ENCODE peak calls at places on chromosome 7, in eight cellular contexts. One of them, this sample, is unnamed.
A peak's percentile ranks its signal among the peaks of the same experiment; 100 is the strongest.

GRCh38 chr7:80498481-80499349 is 13.1 kb downstream of the GNAT3 start:
- DNase-seq in stromal cell of bone marrow: peak; percentile 34
- DNase-seq in fibroblast of gingiva: no peak
- DNase-seq in fibroblast of villous mesenchyme: peak; percentile 52
- DNase-seq in lung microvascular endothelial cell: peak; percentile 89
- DNase-seq in cerebellar cortex: no peak
- DNase-seq in left kidney: no peak
- DNase-seq in brain microvascular endothelial cell: peak; percentile 65
- DNase-seq in this sample: no peak

GRCh38 chr7:127396184-127396583 is 3.7 kb upstream of the ZNF800 start:
- DNase-seq in stromal cell of bone marrow: no peak
- DNase-seq in fibroblast of gingiva: no peak
- DNase-seq in fibroblast of villous mesenchyme: peak; percentile 7
- DNase-seq in lung microvascular endothelial cell: no peak
- DNase-seq in cerebellar cortex: no peak
- DNase-seq in left kidney: no peak
- DNase-seq in brain microvascular endothelial cell: no peak
- DNase-seq in this sample: no peak

GRCh38 chr7:74454948-74455804 is 1.5 kb downstream of the GTF2IRD1 start:
- DNase-seq in stromal cell of bone marrow: no peak
- DNase-seq in fibroblast of gingiva: peak; percentile 36
- DNase-seq in fibroblast of villous mesenchyme: no peak
- DNase-seq in lung microvascular endothelial cell: no peak
- DNase-seq in cerebellar cortex: peak; percentile 35
- DNase-seq in left kidney: peak; percentile 69
- DNase-seq in brain microvascular endothelial cell: no peak
- DNase-seq in this sample: peak; percentile 21

GRCh38 chr7:70752794-70753241 is 379.1 kb upstream of the GALNT17 start:
- DNase-seq in stromal cell of bone marrow: no peak
- DNase-seq in fibroblast of gingiva: no peak
- DNase-seq in fibroblast of villous mesenchyme: peak; percentile 53
- DNase-seq in lung microvascular endothelial cell: no peak
- DNase-seq in cerebellar cortex: no peak
- DNase-seq in left kidney: no peak
- DNase-seq in brain microvascular endothelial cell: peak; percentile 18
- DNase-seq in this sample: peak; percentile 5

GRCh38 chr7:112497481-112497880 is 16.7 kb downstream of the LSMEM1 start:
- DNase-seq in stromal cell of bone marrow: no peak
- DNase-seq in fibroblast of gingiva: no peak
- DNase-seq in fibroblast of villous mesenchyme: no peak
- DNase-seq in lung microvascular endothelial cell: no peak
- DNase-seq in cerebellar cortex: no peak
- DNase-seq in left kidney: no peak
- DNase-seq in brain microvascular endothelial cell: no peak
- DNase-seq in this sample: no peak

GRCh38 chr7:4996696-4997222 is 37.8 kb upstream of the MMD2 start:
- DNase-seq in stromal cell of bone marrow: no peak
- DNase-seq in fibroblast of gingiva: no peak
- DNase-seq in fibroblast of villous mesenchyme: no peak
- DNase-seq in lung microvascular endothelial cell: no peak
- DNase-seq in cerebellar cortex: no peak
- DNase-seq in left kidney: no peak
- DNase-seq in brain microvascular endothelial cell: no peak
- DNase-seq in this sample: no peak

GRCh38 chr7:65946895-65947294 is 35.1 kb downstream of the GUSB start:
- DNase-seq in stromal cell of bone marrow: peak; percentile 32
- DNase-seq in fibroblast of gingiva: peak; percentile 74
- DNase-seq in fibroblast of villous mesenchyme: peak; percentile 83
- DNase-seq in lung microvascular endothelial cell: peak; percentile 78
- DNase-seq in cerebellar cortex: no peak
- DNase-seq in left kidney: no peak
- DNase-seq in brain microvascular endothelial cell: peak; percentile 58
- DNase-seq in this sample: peak; percentile 25

GRCh38 chr7:99224263-99224947 is 16.5 kb upstream of the KPNA7 start:
- DNase-seq in stromal cell of bone marrow: peak; percentile 14
- DNase-seq in fibroblast of gingiva: no peak
- DNase-seq in fibroblast of villous mesenchyme: peak; percentile 17
- DNase-seq in lung microvascular endothelial cell: peak; percentile 13
- DNase-seq in cerebellar cortex: no peak
- DNase-seq in left kidney: no peak
- DNase-seq in brain microvascular endothelial cell: peak; percentile 22
- DNase-seq in this sample: peak; percentile 15

GRCh38 chr7:33854178-33854577 is 51.2 kb upstream of the BMPER start:
- DNase-seq in stromal cell of bone marrow: peak; percentile 49
- DNase-seq in fibroblast of gingiva: peak; percentile 56
- DNase-seq in fibroblast of villous mesenchyme: no peak
- DNase-seq in lung microvascular endothelial cell: no peak
- DNase-seq in cerebellar cortex: no peak
- DNase-seq in left kidney: no peak
- DNase-seq in brain microvascular endothelial cell: no peak
- DNase-seq in this sample: peak; percentile 45